ENCODE peak calls at places on chromosomes 1 and 21, in four cellular contexts. One of them, this sample, is unnamed. For H3K4me1, the result is how much of the 10 kb centered on the place peaks cover.

GRCh38 chr1:110196917-110197782 is 13.0 kb upstream of the KCNC4 start:
- DNase-seq in prostate gland: no peak
- DNase-seq in Peyer's patch: no peak
- DNase-seq in heart left ventricle: no peak
- DNase-seq in this sample: peak

GRCh38 chr1:211613108-211613947 is 34.4 kb upstream of the SLC30A1 start:
- DNase-seq in prostate gland: peak
- DNase-seq in Peyer's patch: peak
- DNase-seq in heart left ventricle: peak
- DNase-seq in this sample: peak

GRCh38 chr1:247358920-247359319 is 27.3 kb upstream of the ZNF496 start:
- DNase-seq in prostate gland: no peak
- DNase-seq in Peyer's patch: no peak
- DNase-seq in heart left ventricle: no peak
- DNase-seq in this sample: no peak

GRCh38 chr1:235253219-235253640 is 74.7 kb downstream of the ARID4B start:
- DNase-seq in prostate gland: peak
- DNase-seq in Peyer's patch: no peak
- DNase-seq in heart left ventricle: peak
- DNase-seq in this sample: peak

GRCh38 chr1:89603651-89604413 is 29.1 kb upstream of the LRRC8C start:
- DNase-seq in prostate gland: no peak
- DNase-seq in Peyer's patch: no peak
- DNase-seq in heart left ventricle: no peak
- DNase-seq in this sample: no peak

GRCh38 chr1:2415337-2415736 is 3.0 kb upstream of the PEX10 start:
- DNase-seq in prostate gland: no peak
- DNase-seq in Peyer's patch: no peak
- DNase-seq in heart left ventricle: no peak
- DNase-seq in this sample: no peak

GRCh38 chr21:26939532-26940181 is 27.2 kb downstream of the ADAMTS5 start:
- DNase-seq in prostate gland: no peak
- DNase-seq in Peyer's patch: no peak
- DNase-seq in heart left ventricle: peak
- DNase-seq in this sample: no peak

GRCh38 chr1:238252033-238252802 is 361.5 kb upstream of the ZP4 start:
- DNase-seq in prostate gland: no peak
- DNase-seq in Peyer's patch: peak
- DNase-seq in heart left ventricle: peak
- DNase-seq in this sample: peak

GRCh38 chr1:8412183-8412831 is 94.4 kb downstream of the SLC45A1 start:
- DNase-seq in prostate gland: peak
- DNase-seq in Peyer's patch: no peak
- DNase-seq in heart left ventricle: no peak
- DNase-seq in this sample: peak

GRCh38 chr1:167077868-167078210 is 12.3 kb downstream of the GPA33 start:
- DNase-seq in prostate gland: no peak
- DNase-seq in Peyer's patch: no peak
- DNase-seq in heart left ventricle: no peak
- DNase-seq in this sample: no peak

GRCh38 chr1:169163059-169163458 is 56.6 kb downstream of the ATP1B1 start:
- DNase-seq in prostate gland: no peak
- DNase-seq in Peyer's patch: no peak
- DNase-seq in heart left ventricle: no peak
- DNase-seq in this sample: no peak

GRCh38 chr1:94036721-94037120 is 84.2 kb downstream of the ABCA4 start:
- DNase-seq in prostate gland: no peak
- DNase-seq in Peyer's patch: no peak
- DNase-seq in heart left ventricle: no peak
- DNase-seq in this sample: no peak

GRCh38 chr1:246954126-246954525 is 22.4 kb upstream of the AHCTF1 start:
- DNase-seq in prostate gland: no peak
- DNase-seq in Peyer's patch: no peak
- DNase-seq in heart left ventricle: no peak
- DNase-seq in this sample: peak

GRCh38 chr1:89274431-89274857 is 1.8 kb upstream of the GBP5 start:
- DNase-seq in prostate gland: peak
- DNase-seq in Peyer's patch: no peak
- DNase-seq in heart left ventricle: no peak
- DNase-seq in this sample: no peak

GRCh38 chr1:233376711-233377110 is 49.2 kb downstream of the MAP3K21 start:
- DNase-seq in prostate gland: no peak
- DNase-seq in Peyer's patch: no peak
- DNase-seq in heart left ventricle: no peak
- DNase-seq in this sample: no peak

GRCh38 chr1:64811131-64811530 is 66.3 kb downstream of the RAVER2 start:
- DNase-seq in prostate gland: no peak
- DNase-seq in Peyer's patch: no peak
- DNase-seq in heart left ventricle: no peak
- DNase-seq in this sample: no peak

GRCh38 chr1:14095001-14095400 is 395.0 kb downstream of the PRDM2 start:
- DNase-seq in prostate gland: no peak
- DNase-seq in Peyer's patch: no peak
- DNase-seq in heart left ventricle: no peak
- DNase-seq in this sample: peak

GRCh38 chr1:89528382-89528780 is 3.8 kb downstream of the LRRC8B start:
- DNase-seq in prostate gland: no peak
- DNase-seq in Peyer's patch: no peak
- DNase-seq in heart left ventricle: no peak
- DNase-seq in this sample: no peak

GRCh38 chr21:38341546-38342012 is 84.8 kb downstream of the KCNJ15 start:
- DNase-seq in prostate gland: no peak
- DNase-seq in Peyer's patch: no peak
- DNase-seq in heart left ventricle: no peak
- DNase-seq in this sample: no peak

GRCh38 chr1:66294692-66295384 is 239.1 kb upstream of the SGIP1 start:
- DNase-seq in prostate gland: no peak
- DNase-seq in Peyer's patch: no peak
- DNase-seq in heart left ventricle: no peak
- DNase-seq in this sample: no peak

GRCh38 chr1:204576422-204576821 is 60.2 kb downstream of the MDM4 start:
- DNase-seq in prostate gland: no peak
- DNase-seq in Peyer's patch: no peak
- DNase-seq in heart left ventricle: no peak
- DNase-seq in this sample: no peak

GRCh38 chr1:216926681-216927080 is 203.5 kb upstream of the ESRRG start:
- DNase-seq in prostate gland: no peak
- DNase-seq in Peyer's patch: no peak
- DNase-seq in heart left ventricle: no peak
- DNase-seq in this sample: no peak

GRCh38 chr1:8965121-8965820 is 19.6 kb downstream of the CA6 start:
- DNase-seq in prostate gland: no peak
- DNase-seq in Peyer's patch: no peak
- DNase-seq in heart left ventricle: no peak
- DNase-seq in this sample: no peak

GRCh38 chr1:204443260-204443619 is 31.6 kb upstream of the PPP1R15B start:
- DNase-seq in prostate gland: peak
- DNase-seq in Peyer's patch: no peak
- DNase-seq in heart left ventricle: no peak
- DNase-seq in this sample: peak

GRCh38 chr1:227043755-227044154 is 103.7 kb downstream of the COQ8A start:
- DNase-seq in prostate gland: no peak
- DNase-seq in Peyer's patch: no peak
- DNase-seq in heart left ventricle: no peak
- DNase-seq in this sample: no peak

GRCh38 chr21:36615274-36615964 is 83.5 kb upstream of the SIM2 start:
- DNase-seq in prostate gland: peak
- DNase-seq in Peyer's patch: no peak
- DNase-seq in heart left ventricle: no peak
- DNase-seq in this sample: no peak

GRCh38 chr1:111542187-111542586 is 38.8 kb upstream of the ADORA3 start:
- DNase-seq in prostate gland: no peak
- DNase-seq in Peyer's patch: no peak
- DNase-seq in heart left ventricle: no peak
- DNase-seq in this sample: no peak

GRCh38 chr1:88973520-88974137 is 18.8 kb downstream of the KYAT3 start:
- DNase-seq in prostate gland: no peak
- DNase-seq in Peyer's patch: no peak
- DNase-seq in heart left ventricle: no peak
- DNase-seq in this sample: peak

GRCh38 chr1:177593105-177593504 is 376.8 kb downstream of the SEC16B start:
- DNase-seq in prostate gland: no peak
- DNase-seq in Peyer's patch: no peak
- DNase-seq in heart left ventricle: no peak
- DNase-seq in this sample: no peak

GRCh38 chr1:210700511-210700910 is 371.8 kb downstream of the HHAT start:
- DNase-seq in prostate gland: no peak
- DNase-seq in Peyer's patch: no peak
- DNase-seq in heart left ventricle: no peak
- DNase-seq in this sample: no peak

GRCh38 chr1:938711-939504 is 15.2 kb downstream of the SAMD11 start:
- DNase-seq in prostate gland: no peak
- DNase-seq in Peyer's patch: no peak
- DNase-seq in heart left ventricle: no peak
- DNase-seq in this sample: no peak

GRCh38 chr1:218671573-218671972 is 326.4 kb downstream of the TGFB2 start:
- DNase-seq in prostate gland: no peak
- DNase-seq in Peyer's patch: no peak
- DNase-seq in heart left ventricle: no peak
- DNase-seq in this sample: no peak

GRCh38 chr1:44484155-44484688 is 79.2 kb downstream of the RNF220 start:
- DNase-seq in prostate gland: no peak
- DNase-seq in Peyer's patch: no peak
- DNase-seq in heart left ventricle: no peak
- DNase-seq in this sample: no peak

GRCh38 chr1:163436133-163436532 is 114.4 kb downstream of the NUF2 start:
- DNase-seq in prostate gland: no peak
- DNase-seq in Peyer's patch: no peak
- DNase-seq in heart left ventricle: no peak
- DNase-seq in this sample: no peak

GRCh38 chr1:228795578-228795977 is 60.3 kb downstream of the RHOU start:
- DNase-seq in prostate gland: no peak
- DNase-seq in Peyer's patch: no peak
- DNase-seq in heart left ventricle: no peak
- DNase-seq in this sample: no peak

GRCh38 chr1:113681596-113682337 is 77.5 kb downstream of the PHTF1 start:
- DNase-seq in prostate gland: no peak
- DNase-seq in Peyer's patch: no peak
- DNase-seq in heart left ventricle: no peak
- DNase-seq in this sample: no peak

GRCh38 chr1:184532199-184532598 is 145.4 kb downstream of the C1orf21 start:
- DNase-seq in prostate gland: no peak
- DNase-seq in Peyer's patch: no peak
- DNase-seq in heart left ventricle: no peak
- DNase-seq in this sample: no peak

GRCh38 chr1:57272601-57273000 is 151.3 kb downstream of the DAB1 start:
- DNase-seq in prostate gland: no peak
- DNase-seq in Peyer's patch: no peak
- DNase-seq in heart left ventricle: no peak
- DNase-seq in this sample: no peak

GRCh38 chr1:57276916-57277315 is 146.9 kb downstream of the DAB1 start:
- DNase-seq in prostate gland: no peak
- DNase-seq in Peyer's patch: no peak
- DNase-seq in heart left ventricle: no peak
- DNase-seq in this sample: no peak

GRCh38 chr1:57269621-57270235 is 154.1 kb downstream of the DAB1 start:
- DNase-seq in prostate gland: no peak
- DNase-seq in Peyer's patch: no peak
- DNase-seq in heart left ventricle: no peak
- DNase-seq in this sample: no peak

GRCh38 chr1:57270926-57271698 is 152.7 kb downstream of the DAB1 start:
- DNase-seq in prostate gland: no peak
- DNase-seq in Peyer's patch: no peak
- DNase-seq in heart left ventricle: no peak
- DNase-seq in this sample: no peak

DNA sequence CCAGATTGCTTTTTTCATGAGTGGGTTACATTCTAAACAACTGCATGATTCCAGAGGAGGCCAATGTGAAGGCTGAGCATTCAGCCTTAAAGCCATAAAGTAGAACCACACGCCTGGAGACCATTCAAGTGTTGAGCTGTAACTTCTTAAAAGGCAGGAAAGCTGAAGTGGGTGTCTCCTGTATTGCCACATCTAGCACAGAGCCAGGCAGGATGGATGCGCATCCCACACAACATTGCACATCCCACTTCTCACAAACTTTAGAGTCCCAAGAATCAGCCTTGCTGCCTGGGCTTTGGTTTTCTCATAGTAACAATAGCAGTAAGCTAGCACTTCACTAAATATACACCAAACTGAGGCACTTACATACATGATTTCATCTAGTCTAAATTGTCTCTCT is 151.7 kb downstream of the DAB1 start:
- DNase-seq in prostate gland: no peak
- DNase-seq in Peyer's patch: no peak
- DNase-seq in heart left ventricle: no peak
- DNase-seq in this sample: no peak
- TF ChIP-seq POLR2A in prostate gland: no peak
- TF ChIP-seq POLR2A in Peyer's patch: no peak
- TF ChIP-seq POLR2A in heart left ventricle: no peak
- TF ChIP-seq POLR2A in this sample: no peak

GRCh38 chr1:225817611-225818061 is 7.7 kb downstream of the EPHX1 start:
- DNase-seq in prostate gland: peak
- DNase-seq in Peyer's patch: peak
- DNase-seq in heart left ventricle: peak
- DNase-seq in this sample: peak
- H3K4me1 ChIP-seq in prostate gland: under half
- H3K4me1 ChIP-seq in Peyer's patch: under half
- H3K4me1 ChIP-seq in heart left ventricle: half or more
- H3K4me1 ChIP-seq in this sample: half or more

GRCh38 chr1:230210979-230211336 is 143.9 kb downstream of the GALNT2 start:
- DNase-seq in prostate gland: no peak
- DNase-seq in Peyer's patch: no peak
- DNase-seq in heart left ventricle: no peak
- DNase-seq in this sample: no peak
- TF ChIP-seq POLR2A in prostate gland: no peak
- TF ChIP-seq POLR2A in Peyer's patch: no peak
- TF ChIP-seq POLR2A in heart left ventricle: no peak
- TF ChIP-seq POLR2A in this sample: no peak

GRCh38 chr1:117654485-117655219 is 48.8 kb downstream of the TENT5C start:
- DNase-seq in prostate gland: no peak
- DNase-seq in Peyer's patch: no peak
- DNase-seq in heart left ventricle: no peak
- DNase-seq in this sample: no peak

GRCh38 chr1:117652421-117652820 is 46.6 kb downstream of the TENT5C start:
- DNase-seq in prostate gland: no peak
- DNase-seq in Peyer's patch: no peak
- DNase-seq in heart left ventricle: no peak
- DNase-seq in this sample: no peak

GRCh38 chr1:117651616-117652015 is 45.8 kb downstream of the TENT5C start:
- DNase-seq in prostate gland: no peak
- DNase-seq in Peyer's patch: no peak
- DNase-seq in heart left ventricle: no peak
- DNase-seq in this sample: no peak

GRCh38 chr1:117653732-117654484 is 48.1 kb downstream of the TENT5C start:
- DNase-seq in prostate gland: no peak
- DNase-seq in Peyer's patch: no peak
- DNase-seq in heart left ventricle: no peak
- DNase-seq in this sample: no peak

DNA sequence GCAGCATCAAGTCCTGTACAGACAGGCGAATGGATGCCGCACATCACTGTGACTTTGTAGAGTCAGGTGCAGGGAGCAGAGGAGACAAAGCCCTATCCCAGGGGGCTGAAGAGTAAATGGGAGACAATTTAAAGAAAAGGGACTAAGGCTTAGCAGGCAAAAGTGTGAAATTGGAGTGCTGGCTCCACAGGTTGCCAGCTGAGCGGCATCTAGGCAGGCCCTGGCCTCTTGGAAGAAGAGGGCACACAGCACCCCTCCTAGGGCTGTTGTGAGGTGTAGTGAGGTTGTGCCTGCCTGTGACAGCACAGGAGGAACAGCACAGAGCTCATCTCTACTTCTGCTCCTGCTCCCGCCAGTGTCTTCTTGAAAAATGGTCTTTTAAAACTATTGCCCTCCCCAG is 47.3 kb downstream of the TENT5C start:
- DNase-seq in prostate gland: no peak
- DNase-seq in Peyer's patch: no peak
- DNase-seq in heart left ventricle: no peak
- DNase-seq in this sample: no peak
- H3K4me1 ChIP-seq in prostate gland: under half
- H3K4me1 ChIP-seq in Peyer's patch: under half
- H3K4me1 ChIP-seq in heart left ventricle: under half
- H3K4me1 ChIP-seq in this sample: under half